ENCODE peak calls at places on chromosomes 3 and 15, in five cellular contexts. W, G, P, H and N are unnamed samples.

GRCh38 chr3:45064512-45065372 is 38.6 kb downstream of the CLEC3B start:
- DNase-seq in G (no peak), P (no peak), H (no peak), W (peak; percentile 58), N (no peak)

GRCh38 chr3:51727500-51727899 is 20.6 kb downstream of the GRM2 start:
- DNase-seq in H (no peak), G (no peak), P (no peak), W (no peak), N (no peak)

GRCh38 chr3:64176461-64176996 is 48.7 kb downstream of the PRICKLE2 start:
- DNase-seq in G (no peak), P (no peak), H (peak; percentile 33), W (no peak), N (no peak)

GRCh38 chr3:175659951-175660350 is 800.8 kb downstream of the NAALADL2 start:
- DNase-seq in P (no peak), W (no peak), G (no peak), H (no peak), N (no peak)

GRCh38 chr3:187002915-187003314 is 72.6 kb downstream of the ST6GAL1 start:
- DNase-seq in G (no peak), W (no peak), H (no peak), P (no peak), N (no peak)

GRCh38 chr3:148643389-148643840 is 54.3 kb upstream of the AGTR1 start:
- DNase-seq in H (no peak), G (no peak), W (no peak), P (no peak), N (no peak)

GRCh38 chr3:117074833-117075232 is 365.3 kb downstream of the TUSC7 start:
- DNase-seq in G (no peak), P (no peak), W (no peak), H (no peak), N (no peak)

GRCh38 chr3:157542711-157543485 is 39.7 kb upstream of the VEPH1 start:
- DNase-seq in P (no peak), G (peak; percentile 89), H (no peak), W (no peak), N (no peak)

GRCh38 chr3:116242825-116243224 is 202.5 kb downstream of the LSAMP start:
- DNase-seq in W (no peak), H (no peak), G (no peak), P (no peak), N (no peak)

DNA sequence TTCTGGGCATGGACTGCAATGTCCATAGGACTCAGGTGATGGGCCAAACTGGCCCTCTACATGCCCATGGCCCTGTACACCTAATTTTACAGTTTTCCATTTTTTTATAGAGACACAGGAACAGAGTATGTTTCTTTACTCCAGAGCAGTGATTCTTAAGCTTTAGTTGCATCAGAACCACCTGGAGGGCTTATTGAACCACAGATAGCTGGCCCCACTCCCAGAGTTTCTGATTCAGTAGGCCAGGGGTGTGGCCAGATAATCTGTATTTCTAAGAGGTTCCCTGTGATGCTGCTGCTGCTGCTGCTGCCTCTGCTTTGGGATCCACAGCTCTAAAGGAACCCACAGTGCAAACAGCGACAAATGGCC is 5.1 kb downstream of the RBP1 start:
- DNase-seq in P (no peak), H (no peak), G (no peak), W (no peak), N (no peak)
- TF ChIP-seq FOXM1 in P (no peak), H (no peak), G (no peak), W (no peak), N (no peak)

DNA sequence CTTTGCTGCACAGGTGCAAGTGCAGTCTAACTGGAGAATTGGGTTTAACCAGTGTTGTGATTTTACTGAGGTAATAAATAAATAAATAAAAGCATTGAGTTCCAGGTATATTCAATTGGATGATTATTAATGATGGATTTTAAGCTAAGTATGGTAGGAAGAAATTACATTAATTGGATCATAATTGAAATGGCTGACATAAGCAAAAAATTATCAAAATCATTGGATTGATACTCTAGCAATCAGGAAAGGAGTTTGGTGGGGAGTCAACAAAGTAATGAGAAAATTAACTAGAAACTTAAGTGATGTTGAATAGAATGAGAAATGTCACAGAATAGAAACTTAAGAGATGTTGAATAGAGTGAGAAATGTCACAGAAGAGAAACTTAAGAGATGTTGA is 981.9 kb downstream of the SI start:
- DNase-seq in P (no peak), G (no peak), W (no peak), H (no peak), N (no peak)
- TF ChIP-seq FOXM1 in P (no peak), G (no peak), W (no peak), H (no peak), N (no peak)

GRCh38 chr15:90037510-90037860 is 36.4 kb downstream of the ZNF710 start:
- DNase-seq in H (no peak), G (no peak), W (no peak), P (peak; percentile 37), N (no peak)

GRCh38 chr15:90035095-90035834 is 34.1 kb downstream of the ZNF710 start:
- DNase-seq in H (no peak), P (peak; percentile 81), W (no peak), G (no peak), N (no peak)

GRCh38 chr15:90036343-90036742 is 35.2 kb downstream of the ZNF710 start:
- DNase-seq in W (no peak), G (no peak), P (no peak), H (no peak), N (no peak)

GRCh38 chr15:90036806-90037509 is 35.8 kb downstream of the ZNF710 start:
- DNase-seq in W (no peak), H (no peak), P (no peak), G (no peak), N (no peak)

DNA sequence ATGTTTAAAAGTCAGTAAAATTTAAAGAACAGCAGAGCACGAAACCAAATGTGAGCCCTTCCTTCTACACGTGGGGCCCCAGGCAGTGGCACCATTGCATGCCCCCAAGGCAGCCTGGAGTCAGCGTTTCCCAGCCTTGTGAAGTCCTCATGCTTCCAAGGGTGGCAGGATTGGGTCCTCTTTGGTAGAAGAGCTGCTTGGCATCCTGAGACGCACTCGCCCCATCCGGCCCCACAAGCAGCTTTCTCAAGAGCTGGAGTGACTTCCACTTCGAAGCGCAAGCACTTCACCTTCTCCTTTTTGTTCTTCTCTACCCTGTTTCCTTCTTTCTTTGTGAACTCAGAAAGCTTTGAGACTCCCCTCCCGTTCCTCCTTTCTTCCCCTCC is 34.7 kb downstream of the ZNF710 start:
- DNase-seq in W (no peak), H (no peak), G (no peak), P (no peak), N (no peak)
- TF ChIP-seq FOXM1 in W (no peak), H (no peak), G (no peak), P (no peak), N (no peak)

GRCh38 chr3:43959498-43960447 is 269.0 kb downstream of the ABHD5 start:
- DNase-seq in W (no peak), P (no peak), G (no peak), H (no peak), N (peak; percentile 3)
- TF ChIP-seq FOXM1 in W (no peak), P (no peak), G (no peak), H (no peak), N (no peak)

DNA sequence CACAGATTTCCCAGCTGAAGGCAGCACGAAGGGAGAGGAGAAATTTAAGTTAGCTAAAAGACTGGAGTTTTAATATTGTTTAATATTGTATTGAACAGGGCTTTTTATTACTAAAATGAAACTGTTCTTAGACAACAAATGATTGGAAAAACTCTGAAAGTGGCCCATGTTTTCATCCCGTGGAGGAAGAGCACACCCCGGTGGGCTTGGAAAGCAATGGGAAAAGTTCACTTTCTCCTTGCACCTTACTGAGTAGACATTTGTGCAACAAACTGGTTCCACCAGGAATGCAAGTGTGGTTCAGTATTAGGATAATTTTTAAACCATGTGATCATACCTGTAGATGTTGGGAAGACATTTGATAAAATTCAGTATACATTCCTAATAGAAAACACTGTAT is 8.2 kb upstream of the ESYT3 start:
- DNase-seq in W (no peak), H (no peak), P (no peak), G (no peak), N (no peak)
- TF ChIP-seq FOXM1 in W (no peak), H (no peak), P (no peak), G (no peak), N (no peak)

GRCh38 chr15:92524161-92524560 is 130.5 kb downstream of the ST8SIA2 start:
- DNase-seq in G (no peak), H (no peak), P (no peak), W (no peak), N (no peak)

GRCh38 chr15:92519709-92520108 is 126.0 kb downstream of the ST8SIA2 start:
- DNase-seq in W (no peak), P (no peak), G (no peak), H (no peak), N (no peak)

GRCh38 chr15:92523176-92523575 is 129.5 kb downstream of the ST8SIA2 start:
- DNase-seq in W (no peak), H (no peak), G (no peak), P (no peak), N (no peak)

GRCh38 chr15:92520914-92521623 is 127.4 kb downstream of the ST8SIA2 start:
- DNase-seq in W (no peak), G (no peak), P (no peak), H (no peak), N (no peak)

GRCh38 chr15:92521624-92522008 is 127.9 kb downstream of the ST8SIA2 start:
- DNase-seq in W (peak; percentile 51), P (peak; percentile 51), G (peak; percentile 64), H (peak; percentile 37), N (peak; percentile 72)
- TF ChIP-seq FOXM1 in W (no peak), P (no peak), G (no peak), H (no peak), N (no peak)

DNA sequence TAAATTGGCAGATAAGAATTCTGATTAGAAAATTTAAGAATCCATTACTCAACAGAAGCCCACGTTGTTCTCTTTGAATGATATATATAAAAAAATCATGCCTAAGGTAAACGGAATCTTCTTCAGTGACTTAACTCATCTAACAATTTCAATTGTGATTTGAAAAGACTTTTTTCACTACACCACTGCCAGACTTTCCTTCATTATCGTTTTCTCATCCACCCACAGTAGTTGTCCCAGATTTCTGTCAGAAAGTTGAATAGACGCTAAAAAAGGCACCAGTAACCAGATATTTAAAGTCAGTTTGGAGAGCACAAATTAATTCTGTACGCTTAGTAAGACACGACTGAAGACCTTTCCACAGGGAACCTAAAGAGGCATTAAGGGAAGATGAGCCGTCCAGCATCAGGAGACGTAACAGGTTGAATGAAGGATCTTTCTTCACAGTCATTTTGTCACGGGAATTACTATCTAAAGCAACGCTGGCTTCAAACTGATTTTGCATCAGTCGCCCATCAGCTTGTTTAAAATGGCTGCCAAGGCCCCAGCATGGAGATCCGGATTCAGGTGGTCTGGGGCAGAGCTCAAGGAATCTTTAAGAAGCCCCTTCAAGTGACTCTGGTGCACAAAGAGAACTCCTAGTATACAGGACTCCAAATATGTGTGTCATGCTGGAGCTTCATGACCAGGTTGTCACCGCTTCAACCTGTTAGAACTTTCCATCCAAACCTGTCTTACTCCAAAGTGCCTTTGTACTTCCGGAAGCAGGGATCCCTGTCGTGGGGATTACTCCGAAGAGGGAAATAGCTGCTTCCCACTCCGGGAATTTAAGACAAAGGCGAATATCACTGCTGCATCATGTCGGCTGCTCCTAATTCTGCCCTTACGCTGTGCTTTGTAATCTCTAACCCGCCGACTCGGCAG is 1.2 kb downstream of the HIGD1A start:
- DNase-seq in W (no peak), G (peak; percentile 34), H (no peak), P (peak; percentile 33), N (no peak)
- TF ChIP-seq FOXM1 in W (no peak), G (no peak), H (no peak), P (no peak), N (no peak)